ENCODE peak calls at places on chromosomes 5 and 9, in four cellular contexts. G, B, U and H are unnamed samples.

GRCh38 chr5:142817961-142818431 is 47.8 kb downstream of the ARHGAP26 start:
- DNase-seq in G (no peak), B (no peak), U (no peak), H (peak)

GRCh38 chr9:119905706-119906105 is 536.5 kb upstream of the BRINP1 start:
- DNase-seq in G (no peak), B (no peak), U (no peak), H (no peak)

GRCh38 chr5:150694638-150695037 is 6.2 kb downstream of the RBM22 start:
- DNase-seq in G (no peak), B (no peak), U (no peak), H (peak)

GRCh38 chr9:38392235-38393127 is at the start of gene ALDH1B1:
- DNase-seq in G (peak), B (peak), U (peak), H (peak)

GRCh38 chr9:6902423-6902822 is 144.7 kb downstream of the KDM4C start:
- DNase-seq in G (no peak), B (no peak), U (no peak), H (peak)

GRCh38 chr9:113577525-113578261 is 114.2 kb downstream of the RGS3 start:
- DNase-seq in G (no peak), B (peak), U (no peak), H (peak)

GRCh38 chr5:159377653-159378052 is 47.4 kb upstream of the IL12B start:
- DNase-seq in G (no peak), B (no peak), U (no peak), H (no peak)

GRCh38 chr5:36478646-36479307 is 127.6 kb upstream of the SLC1A3 start:
- DNase-seq in G (no peak), B (no peak), U (no peak), H (no peak)

GRCh38 chr5:14330729-14331128 is 187.6 kb downstream of the TRIO start:
- DNase-seq in G (no peak), B (no peak), U (no peak), H (no peak)

GRCh38 chr5:173094012-173094661 is 38.0 kb downstream of the CREBRF start:
- DNase-seq in G (no peak), B (no peak), U (no peak), H (peak)

GRCh38 chr9:33447404-33448158 is at the start of gene AQP3:
- DNase-seq in G (peak), B (peak), U (peak), H (no peak)

GRCh38 chr9:36191696-36192095 is 975 bp downstream of the CLTA start:
- DNase-seq in G (no peak), B (no peak), U (no peak), H (peak)

GRCh38 chr5:14726066-14726838 is 61.7 kb downstream of the OTULIN start:
- DNase-seq in G (no peak), B (no peak), U (peak), H (no peak)

GRCh38 chr9:108746001-108746400 is 109.8 kb downstream of the ACTL7B start:
- DNase-seq in G (no peak), B (no peak), U (no peak), H (no peak)

GRCh38 chr9:125758986-125759811 is 12.0 kb downstream of the PBX3 start:
- DNase-seq in G (no peak), B (peak), U (no peak), H (peak)

GRCh38 chr5:67305913-67306710 is 109.5 kb upstream of the CD180 start:
- DNase-seq in G (no peak), B (no peak), U (no peak), H (peak)

GRCh38 chr5:173554989-173555705 is 61.3 kb downstream of the BOD1 start:
- DNase-seq in G (no peak), B (no peak), U (no peak), H (no peak)

GRCh38 chr9:129237195-129237611 is 59.1 kb upstream of the IER5L start:
- DNase-seq in G (peak), B (peak), U (no peak), H (peak)
- H3K4me3 ChIP-seq in G (peak), B (no peak), U (no peak), H (no peak)

GRCh38 chr5:141094481-141095262 is at the start of gene PCDHB2:
- DNase-seq in G (no peak), B (no peak), U (no peak), H (peak)
- TF ChIP-seq CTCF in G (no peak), B (no peak), U (no peak), H (no peak)

DNA sequence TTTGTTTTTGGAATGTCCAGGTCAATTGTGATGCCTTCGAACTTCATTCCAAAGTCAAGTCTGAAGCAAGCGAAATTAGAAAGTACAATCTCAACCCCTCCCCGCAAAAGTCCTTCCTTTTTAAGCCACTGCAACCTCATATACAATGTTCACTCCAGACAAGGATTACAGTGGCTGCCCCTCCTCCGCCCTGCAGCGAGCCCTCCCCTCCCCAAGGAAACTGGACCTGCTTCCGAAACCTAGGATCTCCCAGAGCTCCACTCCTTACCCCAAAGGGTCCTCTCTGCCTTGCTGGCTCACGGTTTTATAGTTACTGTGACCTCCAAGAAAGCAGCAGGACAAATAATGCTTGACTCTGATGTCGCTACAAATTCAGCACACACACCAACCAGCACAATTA is 10.4 kb downstream of the LRRC14B start:
- DNase-seq in G (no peak), B (no peak), U (no peak), H (no peak)
- H3K4me3 ChIP-seq in G (no peak), B (no peak), U (no peak), H (no peak)

GRCh38 chr9:18017136-18017535 is 438.3 kb downstream of the SH3GL2 start:
- DNase-seq in G (no peak), B (no peak), U (no peak), H (no peak)
- TF ChIP-seq CTCF in G (no peak), B (no peak), U (no peak), H (no peak)

DNA sequence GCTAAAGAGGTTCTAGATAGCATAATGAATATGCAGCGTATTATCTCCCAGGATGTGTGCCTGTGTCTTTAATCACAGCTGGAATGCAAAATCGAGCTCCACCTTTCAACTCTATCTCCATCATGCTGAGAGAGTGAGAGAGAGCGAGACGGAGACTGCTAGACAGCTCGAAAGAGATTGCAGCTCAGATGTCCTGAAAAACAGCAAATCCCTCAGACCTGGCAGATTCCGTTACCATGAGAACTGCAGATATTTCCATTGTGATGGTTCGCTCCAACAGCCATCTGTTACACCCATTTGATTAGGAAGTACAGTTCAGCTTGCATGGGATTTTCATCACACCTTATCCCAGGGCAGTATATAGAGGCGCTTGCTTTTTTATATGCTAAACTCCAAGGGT is 281.9 kb downstream of the TMEM38B start:
- DNase-seq in G (no peak), B (no peak), U (no peak), H (no peak)
- H3K4me3 ChIP-seq in G (no peak), B (no peak), U (no peak), H (no peak)

DNA sequence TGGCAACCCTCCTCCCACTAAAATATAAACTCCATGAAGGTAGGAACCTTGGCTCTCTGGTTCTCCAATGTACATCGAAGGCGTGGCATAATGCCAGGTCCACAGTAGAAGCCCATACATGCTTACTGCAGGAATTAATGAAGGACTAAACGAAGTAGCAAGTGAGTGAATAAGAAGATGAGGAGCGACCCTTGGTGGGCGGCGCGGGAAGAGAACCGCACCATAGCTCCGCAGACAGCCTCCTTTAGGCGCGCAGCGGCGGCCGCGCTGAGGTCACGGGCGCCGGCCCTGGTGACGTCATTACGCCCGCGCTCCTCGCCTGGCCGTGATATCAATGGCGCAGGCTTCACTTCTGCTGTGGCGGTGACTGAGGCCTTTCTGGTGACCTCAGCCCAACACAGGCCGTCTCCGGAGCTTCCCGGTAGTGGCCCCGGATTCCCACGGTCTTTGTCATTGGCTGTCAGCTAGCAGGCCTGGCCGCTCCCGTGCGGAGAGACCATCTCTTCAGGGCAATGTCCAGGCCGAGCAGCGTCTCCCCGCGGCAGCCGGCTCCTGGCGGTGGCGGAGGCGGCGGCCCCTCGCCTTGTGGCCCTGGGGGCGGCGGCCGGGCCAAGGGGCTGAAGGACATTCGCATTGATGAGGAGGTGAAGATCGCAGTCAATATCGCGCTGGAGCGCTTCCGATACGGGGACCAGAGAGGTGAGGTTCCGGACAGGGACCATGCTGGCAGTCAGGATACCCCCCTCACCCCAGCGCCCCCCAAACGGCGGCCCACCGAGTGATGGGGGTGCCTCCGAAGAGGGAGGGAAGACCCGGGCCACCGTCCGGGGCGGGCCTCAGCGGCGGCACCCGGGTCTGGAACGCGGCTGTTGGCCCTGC is at the start of gene YTHDC2:
- DNase-seq in G (peak), B (peak), U (peak), H (peak)
- TF ChIP-seq CTCF in G (peak), B (no peak), U (no peak), H (peak)

DNA sequence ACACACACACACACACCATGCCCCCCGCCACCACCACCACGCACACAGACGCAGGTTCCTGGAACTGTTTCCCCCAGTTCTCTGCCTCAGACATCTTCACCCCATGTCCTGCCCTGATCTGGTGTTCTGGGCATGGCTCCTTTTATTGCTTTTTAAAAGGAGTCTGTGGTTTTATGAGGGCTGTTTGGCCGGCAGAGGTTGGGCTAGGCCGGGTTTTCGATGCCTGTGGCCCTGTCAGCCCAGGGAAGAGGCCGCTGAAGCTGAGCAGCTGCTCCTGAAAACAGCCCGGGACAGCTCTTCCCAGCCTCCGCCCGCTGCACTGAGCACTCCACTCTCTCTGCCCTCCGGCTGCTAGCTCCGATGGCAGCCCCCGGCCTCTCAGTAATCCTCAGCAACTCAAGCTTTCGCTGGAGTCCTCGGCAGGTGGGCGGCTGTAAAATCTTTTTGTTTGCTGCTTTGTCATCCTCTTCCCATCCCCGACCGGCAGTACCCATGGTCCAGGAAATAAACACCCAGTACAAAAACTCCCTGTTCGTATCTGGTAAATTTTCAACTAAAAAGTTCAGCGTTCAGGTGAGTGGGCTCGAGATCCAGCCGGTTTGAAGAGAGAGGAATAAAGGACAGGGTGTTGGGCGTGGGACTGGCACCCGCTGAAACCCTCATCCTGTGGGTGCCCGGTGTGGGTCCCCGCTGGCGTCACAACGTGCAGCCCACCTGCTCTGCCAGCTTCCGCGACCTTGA is 103.0 kb upstream of the ERCC6L2 start:
- DNase-seq in G (peak), B (no peak), U (no peak), H (peak)
- H3K4me3 ChIP-seq in G (no peak), B (no peak), U (no peak), H (no peak)

DNA sequence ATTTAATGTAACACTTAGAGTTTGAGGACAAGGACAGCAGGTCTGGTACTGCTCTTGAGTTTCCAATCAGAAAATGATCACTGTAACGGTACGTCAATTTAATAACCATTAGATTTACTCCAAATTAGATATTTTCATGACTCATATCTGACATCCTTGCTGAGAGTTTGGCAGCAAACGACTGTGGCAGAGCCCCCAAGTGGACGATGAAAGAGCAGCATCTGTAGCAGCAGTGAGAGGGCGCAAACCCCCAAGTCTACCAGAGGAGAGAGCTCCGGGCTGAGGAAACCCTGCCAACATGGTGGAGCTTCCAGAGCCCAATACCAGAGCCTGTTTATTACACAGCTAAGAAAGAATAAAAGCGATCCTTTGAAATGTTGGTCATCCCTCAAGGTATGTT is 73.2 kb upstream of the EPB41L4A start:
- DNase-seq in G (no peak), B (no peak), U (no peak), H (peak)
- TF ChIP-seq CTCF in G (peak), B (peak), U (no peak), H (peak)

GRCh38 chr5:113807384-113808053 is 294.0 kb downstream of the YTHDC2 start:
- DNase-seq in G (peak), B (no peak), U (no peak), H (peak)
- H3K4me3 ChIP-seq in G (no peak), B (no peak), U (no peak), H (no peak)

GRCh38 chr5:81881595-81881994 is 90.2 kb upstream of the ATG10 start:
- DNase-seq in G (no peak), B (no peak), U (no peak), H (no peak)

GRCh38 chr5:81879936-81880335 is 91.9 kb upstream of the ATG10 start:
- DNase-seq in G (no peak), B (no peak), U (no peak), H (no peak)

DNA sequence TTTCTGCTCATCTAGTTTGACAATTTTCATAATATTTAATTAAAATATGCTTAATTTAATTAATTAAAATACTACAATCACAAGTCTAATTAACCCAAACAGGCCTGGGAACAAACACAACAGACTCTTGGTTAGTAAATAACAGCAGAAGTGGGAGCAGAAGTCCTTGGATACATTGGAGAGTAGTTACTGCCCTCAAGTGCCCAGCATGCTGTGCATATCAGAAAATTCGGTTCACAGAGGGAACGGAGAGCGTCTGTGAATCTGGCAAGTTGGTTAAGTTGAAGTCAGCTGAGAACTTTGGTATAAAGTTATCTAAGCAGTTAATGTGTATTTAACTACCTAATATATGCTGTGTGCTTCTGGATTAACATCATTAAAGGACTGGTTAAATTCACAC is 87.0 kb upstream of the ATG10 start:
- DNase-seq in G (no peak), B (no peak), U (no peak), H (no peak)
- TF ChIP-seq CTCF in G (no peak), B (no peak), U (no peak), H (peak)